ENCODE peak calls at places on chromosomes 3 and 15, in five cellular contexts. A is spleen, L is psoas muscle, H is transverse colon, U is AG04450. Y is an unnamed sample.

GRCh38 chr3:160006282-160007163 is 17.9 kb downstream of the IL12A start:
- DNase-seq in A (no peak), L (no peak), H (peak; percentile 61), U (peak; percentile 61), Y (peak; percentile 66)

GRCh38 chr3:124407260-124407659 is 323.0 kb upstream of the UMPS start:
- DNase-seq in A (no peak), L (no peak), H (no peak), U (peak; percentile 39), Y (no peak)

GRCh38 chr15:77773903-77774302 is 141.2 kb upstream of the LINGO1 start:
- DNase-seq in A (no peak), L (no peak), H (no peak), U (no peak), Y (no peak)

GRCh38 chr3:14145670-14146380 is 21.0 kb downstream of the TMEM43 start:
- DNase-seq in A (no peak), L (no peak), H (no peak), U (no peak), Y (no peak)

GRCh38 chr3:159565313-159565712 is 423.3 kb upstream of the IL12A start:
- DNase-seq in A (no peak), L (no peak), H (no peak), U (no peak), Y (no peak)

GRCh38 chr3:8490079-8490552 is 11.5 kb upstream of the LMCD1 start:
- DNase-seq in A (no peak), L (peak; percentile 69), H (no peak), U (peak; percentile 65), Y (peak; percentile 82)

GRCh38 chr15:87589134-87589533 is 667.4 kb downstream of the NTRK3 start:
- DNase-seq in A (no peak), L (no peak), H (no peak), U (no peak), Y (no peak)

GRCh38 chr3:67423722-67424121 is 230.7 kb downstream of the SUCLG2 start:
- DNase-seq in A (no peak), L (no peak), H (no peak), U (no peak), Y (no peak)

GRCh38 chr3:133881987-133882825 is 13.5 kb downstream of the RAB6B start:
- DNase-seq in A (no peak), L (no peak), H (no peak), U (no peak), Y (no peak)

GRCh38 chr15:24772709-24773373 is 97.3 kb downstream of the NPAP1 start:
- DNase-seq in A (peak; percentile 78), L (peak; percentile 82), H (peak; percentile 39), U (peak; percentile 52), Y (peak; percentile 34)

GRCh38 chr3:163776753-163777152 is 1301.5 kb downstream of the SI start:
- DNase-seq in A (no peak), L (no peak), H (no peak), U (no peak), Y (no peak)

GRCh38 chr3:182618981-182619591 is 174.2 kb upstream of the ATP11B start:
- DNase-seq in A (no peak), L (no peak), H (no peak), U (no peak), Y (peak; percentile 57)

GRCh38 chr3:196159952-196160804 is 51.0 kb downstream of the ZDHHC19 start:
- DNase-seq in A (peak; percentile 83), L (peak; percentile 48), H (peak; percentile 66), U (no peak), Y (peak; percentile 24)

GRCh38 chr15:55916666-55917409 is 76.6 kb downstream of the NEDD4 start:
- DNase-seq in A (no peak), L (no peak), H (no peak), U (peak; percentile 67), Y (peak; percentile 66)

GRCh38 chr15:69140306-69140705 is 20.1 kb upstream of the GLCE start:
- DNase-seq in A (no peak), L (no peak), H (no peak), U (no peak), Y (no peak)

GRCh38 chr3:123155471-123156011 is 46.2 kb upstream of the SEC22A start:
- DNase-seq in A (no peak), L (no peak), H (no peak), U (no peak), Y (no peak)

GRCh38 chr3:113685956-113686721 is 10.3 kb downstream of the USF3 start:
- DNase-seq in A (no peak), L (no peak), H (no peak), U (no peak), Y (no peak)

DNA sequence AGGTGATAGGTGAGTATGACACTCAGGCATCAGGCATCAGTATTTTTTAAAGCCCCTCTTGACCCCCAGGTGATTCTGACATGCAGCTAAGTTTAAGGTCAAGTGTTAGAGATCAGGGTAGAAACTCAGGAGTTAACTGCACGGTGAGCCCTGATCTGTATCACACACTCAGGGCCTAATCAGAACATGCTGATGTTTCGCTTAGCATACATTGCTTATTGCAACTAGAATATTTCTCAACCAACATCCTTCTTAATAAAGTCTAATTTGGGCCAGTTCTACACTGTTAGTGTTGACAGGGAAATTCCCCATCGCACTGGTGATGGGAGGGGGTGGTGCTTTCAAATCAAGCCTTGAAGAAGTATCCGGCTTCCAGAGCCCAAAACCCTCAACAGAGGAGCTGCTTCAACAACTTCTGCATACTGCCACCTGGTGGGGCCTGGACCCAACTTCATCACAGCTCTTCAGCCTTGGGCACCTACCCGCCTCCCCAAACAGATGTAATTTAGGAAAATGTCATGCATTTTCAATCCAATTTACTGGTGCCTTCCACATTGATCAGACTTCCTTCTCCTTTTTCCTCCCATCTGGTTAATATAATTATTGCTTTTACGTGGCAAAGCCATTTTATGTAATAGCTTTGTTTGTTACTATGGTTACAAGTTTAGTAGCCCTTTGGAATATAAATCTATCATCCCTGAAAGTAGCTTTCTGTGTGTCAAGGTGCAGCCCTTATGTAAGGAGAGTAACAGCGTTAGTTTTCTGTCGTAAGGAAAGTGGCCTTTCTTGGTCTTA is 312.2 kb downstream of the RORA start:
- DNase-seq in A (peak; percentile 90), L (peak; percentile 90), H (peak; percentile 86), U (peak; percentile 54), Y (peak; percentile 66)
- H3K4me3 ChIP-seq in A (no peak overlapping the region), L (peak overlapping the region; percentile 58), H (no peak overlapping the region), U (no peak overlapping the region), Y (no peak overlapping the region)

GRCh38 chr3:33716227-33716626 is 1.8 kb downstream of the CLASP2 start:
- DNase-seq in A (no peak), L (no peak), H (no peak), U (no peak), Y (no peak)
- H3K4me3 ChIP-seq in A (no peak overlapping the region), L (peak overlapping the region; percentile 81), H (no peak overlapping the region), U (peak overlapping the region; percentile 78), Y (peak overlapping the region; percentile 64)

DNA sequence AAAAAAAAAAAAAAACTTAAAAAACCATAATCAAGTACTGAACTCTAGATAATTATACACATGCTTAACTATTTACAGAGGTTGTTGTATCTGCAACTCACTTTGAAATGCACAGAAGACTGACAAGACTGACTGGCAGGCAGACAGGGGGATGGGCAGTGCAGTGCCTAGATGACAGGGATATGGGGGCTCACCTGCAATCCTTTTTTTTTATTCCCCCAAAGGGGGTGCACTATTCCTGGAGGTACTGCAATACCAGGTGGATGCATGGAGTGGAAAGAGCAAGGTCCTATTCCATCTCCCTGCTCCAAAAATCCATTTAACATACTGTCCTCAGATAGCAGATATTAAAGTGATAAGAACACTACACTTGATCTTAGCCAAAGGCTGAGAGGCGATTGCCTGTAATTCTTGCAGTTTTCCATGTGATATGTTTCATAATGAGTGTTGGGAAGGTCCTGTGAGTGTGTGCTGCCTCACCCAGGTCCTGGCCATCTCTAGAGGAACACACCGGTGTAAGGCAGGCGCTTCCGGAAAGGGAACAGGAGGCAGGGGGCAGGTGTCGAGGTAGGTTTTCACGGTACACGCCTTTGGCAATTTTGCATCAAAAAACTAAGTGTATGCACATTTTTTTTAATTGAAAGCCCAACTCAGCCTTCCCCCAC is 22.7 kb downstream of the SEC61A1 start:
- DNase-seq in A (no peak), L (no peak), H (no peak), U (no peak), Y (no peak)
- H3K4me3 ChIP-seq in A (no peak overlapping the region), L (peak overlapping the region; percentile 70), H (no peak overlapping the region), U (peak overlapping the region; percentile 22), Y (peak overlapping the region; percentile 9)

GRCh38 chr15:63379492-63380150 is 2.0 kb downstream of the CA12 start:
- DNase-seq in A (peak; percentile 32), L (no peak), H (no peak), U (no peak), Y (no peak)
- H3K4me3 ChIP-seq in A (no peak overlapping the region), L (no peak overlapping the region), H (no peak overlapping the region), U (peak overlapping the region; percentile 73), Y (peak overlapping the region; percentile 60)